ENCODE peak calls at places on chromosome 3, in eight cellular contexts. O is lower lobe of right lung, Y is uterus, W is adrenal gland, H is A549, M is psoas muscle, D is GM12865, G is neuronal stem cell. C is an unnamed sample.

GRCh38 chr3:13113346-13114335 is 40.4 kb upstream of the IQSEC1 start:
- DNase-seq in W (no peak), M (no peak), G (no peak), H (no peak), D (peak; percentile 22), O (peak; percentile 44), Y (no peak), C (no peak)

GRCh38 chr3:57876632-57877031 is 120.5 kb downstream of the SLMAP start:
- DNase-seq in M (no peak), H (no peak), W (no peak), D (no peak), O (no peak), Y (no peak), G (no peak), C (no peak)

GRCh38 chr3:21484323-21485154 is 266.5 kb downstream of the ZNF385D start:
- DNase-seq in H (peak; percentile 59), G (peak; percentile 55), M (peak; percentile 13), O (no peak), D (peak; percentile 72), Y (peak; percentile 36), W (peak; percentile 50), C (peak; percentile 52)

GRCh38 chr3:71266875-71267274 is 316.7 kb downstream of the FOXP1 start:
- DNase-seq in O (no peak), H (no peak), W (no peak), G (no peak), Y (no peak), M (no peak), D (no peak), C (no peak)

GRCh38 chr3:187733371-187733770 is 11.9 kb downstream of the BCL6 start:
- DNase-seq in H (no peak), G (no peak), Y (no peak), W (no peak), O (no peak), D (no peak), M (no peak), C (no peak)

GRCh38 chr3:141981084-141981483 is 104.6 kb downstream of the ATP1B3 start:
- DNase-seq in G (no peak), H (no peak), W (no peak), Y (no peak), M (no peak), D (no peak), O (no peak), C (no peak)

GRCh38 chr3:136954980-136955780 is 2.6 kb upstream of the IL20RB start:
- DNase-seq in D (no peak), O (no peak), Y (no peak), W (no peak), M (no peak), G (no peak), H (no peak), C (no peak)

GRCh38 chr3:139928708-139929505 is 6.1 kb upstream of the CLSTN2 start:
- DNase-seq in M (no peak), W (no peak), D (no peak), G (no peak), O (no peak), Y (no peak), H (no peak), C (no peak)

GRCh38 chr3:64224826-64225606 is at the start of gene PRICKLE2:
- DNase-seq in W (peak; percentile 48), O (peak; percentile 46), G (peak; percentile 67), M (peak; percentile 77), D (peak; percentile 91), Y (peak; percentile 73), H (peak; percentile 90), C (peak; percentile 76)

GRCh38 chr3:36393563-36393962 is 13.3 kb downstream of the STAC start:
- DNase-seq in D (no peak), M (no peak), G (no peak), Y (no peak), W (no peak), O (no peak), H (no peak), C (no peak)

GRCh38 chr3:13647314-13648059 is 98.6 kb downstream of the FBLN2 start:
- DNase-seq in O (no peak), D (no peak), G (no peak), W (no peak), M (no peak), Y (no peak), H (no peak), C (no peak)

GRCh38 chr3:170714151-170714550 is 128.3 kb upstream of the SLC7A14 start:
- DNase-seq in G (no peak), Y (no peak), D (no peak), W (no peak), H (no peak), M (no peak), O (no peak), C (no peak)

DNA sequence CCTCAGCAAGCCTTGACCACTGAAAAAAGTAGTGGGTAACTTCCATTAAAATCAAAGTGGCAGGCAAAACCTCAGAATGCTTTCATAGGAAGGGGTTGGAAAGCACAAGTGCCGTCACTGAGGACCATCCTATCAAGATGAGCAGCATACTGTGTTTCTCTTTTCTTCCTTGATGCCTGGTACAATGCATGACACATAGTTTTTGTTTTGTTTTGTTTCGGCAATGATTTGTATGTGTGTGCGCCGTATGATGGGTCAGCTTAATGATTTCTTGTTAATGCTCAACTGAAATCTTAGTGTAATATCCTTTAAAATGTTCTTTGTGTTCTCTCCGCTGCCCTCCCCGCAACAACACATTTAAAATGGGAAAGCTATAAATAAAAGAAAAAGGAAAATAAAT is 476.4 kb upstream of the KCNMB2 start:
- DNase-seq in D (no peak), O (no peak), Y (no peak), H (no peak), W (peak; percentile 27), G (no peak), M (no peak), C (no peak)
- H3K4me3 ChIP-seq in D (no peak overlapping the region), O (no peak overlapping the region), Y (no peak overlapping the region), H (no peak overlapping the region), W (no peak overlapping the region), G (no peak overlapping the region), M (no peak overlapping the region), C (no peak overlapping the region)

GRCh38 chr3:50194903-50195500 is 3.6 kb downstream of the GNAT1 start:
- DNase-seq in G (no peak), D (peak; percentile 26), H (peak; percentile 41), M (no peak), Y (no peak), W (no peak), O (no peak), C (no peak)
- H3K4me3 ChIP-seq in G (no peak overlapping the region), D (no peak overlapping the region), H (no peak overlapping the region), M (peak overlapping the region; percentile 23), Y (no peak overlapping the region), W (no peak overlapping the region), O (peak overlapping the region; percentile 22), C (no peak overlapping the region)

GRCh38 chr3:195551381-195551978 is 8.4 kb upstream of the PPP1R2 start:
- DNase-seq in D (no peak), O (no peak), W (peak; percentile 8), M (no peak), G (no peak), H (no peak), Y (peak; percentile 36), C (no peak)

GRCh38 chr3:195548496-195548895 is 5.4 kb upstream of the PPP1R2 start:
- DNase-seq in O (no peak), H (no peak), D (no peak), G (no peak), M (no peak), Y (no peak), W (no peak), C (no peak)

GRCh38 chr3:195549001-195549400 is 5.9 kb upstream of the PPP1R2 start:
- DNase-seq in M (no peak), Y (no peak), G (no peak), O (no peak), H (no peak), D (no peak), W (no peak), C (no peak)

GRCh38 chr3:195549931-195550519 is 6.9 kb upstream of the PPP1R2 start:
- DNase-seq in D (peak; percentile 82), M (no peak), Y (no peak), O (no peak), G (no peak), W (no peak), H (no peak), C (no peak)

GRCh38 chr3:195550723-195551122 is 7.6 kb upstream of the PPP1R2 start:
- DNase-seq in H (no peak), W (no peak), O (no peak), Y (no peak), D (peak; percentile 18), G (no peak), M (no peak), C (no peak)
- H3K4me3 ChIP-seq in H (no peak overlapping the region), W (no peak overlapping the region), O (no peak overlapping the region), Y (no peak overlapping the region), D (no peak overlapping the region), G (no peak overlapping the region), M (no peak overlapping the region), C (no peak overlapping the region)

GRCh38 chr3:175493296-175493695 is 634.2 kb downstream of the NAALADL2 start:
- DNase-seq in M (no peak), O (no peak), G (no peak), Y (no peak), W (no peak), D (no peak), H (no peak), C (peak; percentile 11)
- H3K4me3 ChIP-seq in M (no peak overlapping the region), O (no peak overlapping the region), G (no peak overlapping the region), Y (no peak overlapping the region), W (no peak overlapping the region), D (no peak overlapping the region), H (no peak overlapping the region), C (no peak overlapping the region)

GRCh38 chr3:119768668-119769393 is 13.1 kb upstream of the NR1I2 start:
- DNase-seq in W (no peak), G (no peak), O (no peak), M (no peak), Y (no peak), D (no peak), H (no peak), C (no peak)

GRCh38 chr3:119774419-119774818 is 7.5 kb upstream of the NR1I2 start:
- DNase-seq in M (no peak), O (no peak), D (peak; percentile 13), Y (no peak), G (no peak), W (no peak), H (no peak), C (no peak)

GRCh38 chr3:119767936-119768601 is 13.8 kb upstream of the NR1I2 start:
- DNase-seq in D (no peak), M (no peak), O (no peak), W (no peak), G (no peak), Y (no peak), H (no peak), C (no peak)

GRCh38 chr3:119769394-119770149 is 12.3 kb upstream of the NR1I2 start:
- DNase-seq in D (no peak), O (no peak), Y (no peak), G (no peak), M (no peak), H (no peak), W (no peak), C (no peak)
- H3K4me3 ChIP-seq in D (no peak overlapping the region), O (no peak overlapping the region), Y (no peak overlapping the region), G (no peak overlapping the region), M (no peak overlapping the region), H (no peak overlapping the region), W (no peak overlapping the region), C (no peak overlapping the region)

GRCh38 chr3:124985358-124985757 is 50.8 kb upstream of the MUC13 start:
- DNase-seq in G (no peak), Y (no peak), M (no peak), W (no peak), D (no peak), H (peak; percentile 46), O (no peak), C (peak; percentile 58)
- H3K4me3 ChIP-seq in G (no peak overlapping the region), Y (no peak overlapping the region), M (no peak overlapping the region), W (no peak overlapping the region), D (no peak overlapping the region), H (no peak overlapping the region), O (no peak overlapping the region), C (no peak overlapping the region)